ENCODE peak calls at places on chromosomes 1 and 21, in ten cellular contexts. Z is cardiac muscle cell; Q is iPS DF 6.9; D is HCT116; F is cardiac fibroblast; R is left lung; O is Karpas-422; S is CD8-positive, alpha-beta memory T cell; J is GM23338; L is GM06990. K is an unnamed sample.

GRCh38 chr1:228976316-228976715 is 241.0 kb downstream of the RHOU start:
- DNase-seq in Z (no peak), Q (no peak), D (no peak), F (no peak), R (no peak), O (no peak), S (no peak), J (no peak), L (no peak), K (no peak)

GRCh38 chr1:10424034-10424433 is 6.2 kb upstream of the CENPS start:
- DNase-seq in Z (no peak), Q (no peak), D (no peak), F (peak; percentile 68), R (no peak), O (no peak), S (no peak), J (no peak), L (no peak), K (no peak)

GRCh38 chr1:62237950-62238374 is 43.3 kb downstream of the L1TD1 start:
- DNase-seq in Z (peak; percentile 47), Q (no peak), D (no peak), F (no peak), R (no peak), O (no peak), S (no peak), J (no peak), L (no peak), K (no peak)

GRCh38 chr1:100443739-100444571 is 91.6 kb downstream of the CDC14A start:
- DNase-seq in Z (no peak), Q (no peak), D (no peak), F (peak; percentile 51), R (no peak), O (no peak), S (no peak), J (no peak), L (peak; percentile 16), K (no peak)

GRCh38 chr1:93603106-93603505 is 78.5 kb downstream of the BCAR3 start:
- DNase-seq in Z (no peak), Q (no peak), D (no peak), F (no peak), R (no peak), O (no peak), S (no peak), J (no peak), L (no peak), K (no peak)

GRCh38 chr1:11151854-11152612 is 37.1 kb upstream of the ANGPTL7 start:
- DNase-seq in Z (no peak), Q (no peak), D (no peak), F (no peak), R (no peak), O (no peak), S (no peak), J (peak; percentile 23), L (no peak), K (no peak)

GRCh38 chr21:17679002-17679600 is 66.4 kb upstream of the BTG3 start:
- DNase-seq in Z (peak; percentile 75), Q (no peak), D (peak; percentile 37), F (peak; percentile 80), R (no peak), O (peak; percentile 80), S (no peak), J (peak; percentile 76), L (peak; percentile 22), K (peak; percentile 54)

GRCh38 chr21:45939521-45940045 is 42.0 kb upstream of the COL6A1 start:
- DNase-seq in Z (no peak), Q (no peak), D (no peak), F (no peak), R (no peak), O (no peak), S (no peak), J (no peak), L (no peak), K (no peak)

GRCh38 chr21:41673071-41673470 is 93.8 kb downstream of the RIPK4 start:
- DNase-seq in Z (no peak), Q (no peak), D (no peak), F (no peak), R (no peak), O (no peak), S (no peak), J (no peak), L (no peak), K (no peak)

DNA sequence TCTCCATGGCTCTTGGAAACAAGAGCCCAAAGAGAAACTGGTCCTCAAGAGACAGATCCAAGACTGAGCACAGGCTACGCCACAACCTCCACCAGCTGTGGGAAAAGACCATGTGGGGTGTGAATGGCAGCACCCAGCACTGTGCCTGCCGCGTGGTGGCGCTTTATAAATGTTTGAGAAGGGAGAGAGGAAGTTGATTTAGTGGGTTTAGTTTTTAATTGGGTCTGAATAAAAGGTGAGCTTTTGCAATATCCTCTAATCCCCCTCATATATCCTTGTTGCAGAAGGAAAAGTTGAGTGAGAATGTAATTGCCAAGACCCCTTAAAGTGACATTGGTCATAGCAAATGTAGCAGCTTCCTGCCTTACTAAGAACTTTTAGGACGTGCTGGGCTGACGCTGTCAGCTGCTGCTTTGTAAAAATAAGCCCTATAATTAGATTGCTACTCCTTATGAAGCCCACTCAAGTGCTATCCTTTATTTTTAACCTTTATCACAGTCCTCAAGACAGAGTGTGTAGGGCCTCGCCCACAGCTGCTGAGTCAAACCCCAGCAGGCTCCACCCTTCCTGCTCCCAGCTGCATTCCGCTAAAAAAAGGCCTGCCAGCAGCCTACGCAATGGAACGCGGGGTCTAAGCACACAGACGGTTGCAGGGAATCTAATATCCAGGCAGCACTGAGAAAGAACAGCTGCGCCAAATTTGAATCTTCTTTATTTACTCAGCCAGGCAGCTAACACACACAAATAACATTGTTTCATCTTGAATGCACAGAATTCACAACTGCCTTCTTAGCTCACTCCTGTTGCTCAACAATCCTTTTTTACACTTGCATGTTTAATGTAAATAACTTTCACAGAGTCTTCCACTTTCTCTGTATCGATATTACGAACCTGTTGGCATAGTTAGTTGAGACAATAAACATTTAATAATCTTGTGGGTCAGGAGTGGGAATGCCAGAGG is 47.3 kb upstream of the PRDX6 start:
- DNase-seq in Z (peak; percentile 90), Q (no peak), D (peak; percentile 40), F (peak; percentile 97), R (peak; percentile 92), O (peak; percentile 89), S (peak; percentile 38), J (peak; percentile 82), L (no peak), K (peak; percentile 73)
- H3K4me3 ChIP-seq in Z (peak overlapping the region; percentile 14), Q (no peak overlapping the region), D (no peak overlapping the region), F (peak overlapping the region; percentile 27), R (no peak overlapping the region), O (peak overlapping the region; percentile 40), S (no peak overlapping the region), J (peak overlapping the region; percentile 5), L (no peak overlapping the region), K (peak overlapping the region; percentile 4)

GRCh38 chr1:53728196-53728595 is 10.8 kb downstream of the GLIS1 start:
- DNase-seq in Z (no peak), Q (no peak), D (no peak), F (no peak), R (no peak), O (no peak), S (no peak), J (no peak), L (no peak), K (no peak)
- H3K4me3 ChIP-seq in Z (no peak overlapping the region), Q (no peak overlapping the region), D (no peak overlapping the region), F (no peak overlapping the region), R (no peak overlapping the region), O (no peak overlapping the region), S (no peak overlapping the region), J (no peak overlapping the region), L (no peak overlapping the region), K (no peak overlapping the region)

GRCh38 chr1:234601217-234602017 is 8.6 kb downstream of the IRF2BP2 start:
- DNase-seq in Z (no peak), Q (no peak), D (no peak), F (peak; percentile 69), R (no peak), O (peak; percentile 92), S (peak; percentile 32), J (peak; percentile 54), L (peak; percentile 46), K (no peak)

GRCh38 chr1:234597894-234598293 is 12.1 kb downstream of the IRF2BP2 start:
- DNase-seq in Z (no peak), Q (no peak), D (no peak), F (peak; percentile 70), R (no peak), O (peak; percentile 88), S (peak; percentile 41), J (peak; percentile 63), L (no peak), K (no peak)

GRCh38 chr1:234598974-234599616 is 10.9 kb downstream of the IRF2BP2 start:
- DNase-seq in Z (no peak), Q (no peak), D (no peak), F (peak; percentile 72), R (no peak), O (no peak), S (no peak), J (no peak), L (no peak), K (no peak)

GRCh38 chr1:234600418-234601216 is 9.4 kb downstream of the IRF2BP2 start:
- DNase-seq in Z (no peak), Q (no peak), D (peak; percentile 51), F (peak; percentile 77), R (peak; percentile 52), O (peak; percentile 56), S (no peak), J (no peak), L (no peak), K (no peak)

DNA sequence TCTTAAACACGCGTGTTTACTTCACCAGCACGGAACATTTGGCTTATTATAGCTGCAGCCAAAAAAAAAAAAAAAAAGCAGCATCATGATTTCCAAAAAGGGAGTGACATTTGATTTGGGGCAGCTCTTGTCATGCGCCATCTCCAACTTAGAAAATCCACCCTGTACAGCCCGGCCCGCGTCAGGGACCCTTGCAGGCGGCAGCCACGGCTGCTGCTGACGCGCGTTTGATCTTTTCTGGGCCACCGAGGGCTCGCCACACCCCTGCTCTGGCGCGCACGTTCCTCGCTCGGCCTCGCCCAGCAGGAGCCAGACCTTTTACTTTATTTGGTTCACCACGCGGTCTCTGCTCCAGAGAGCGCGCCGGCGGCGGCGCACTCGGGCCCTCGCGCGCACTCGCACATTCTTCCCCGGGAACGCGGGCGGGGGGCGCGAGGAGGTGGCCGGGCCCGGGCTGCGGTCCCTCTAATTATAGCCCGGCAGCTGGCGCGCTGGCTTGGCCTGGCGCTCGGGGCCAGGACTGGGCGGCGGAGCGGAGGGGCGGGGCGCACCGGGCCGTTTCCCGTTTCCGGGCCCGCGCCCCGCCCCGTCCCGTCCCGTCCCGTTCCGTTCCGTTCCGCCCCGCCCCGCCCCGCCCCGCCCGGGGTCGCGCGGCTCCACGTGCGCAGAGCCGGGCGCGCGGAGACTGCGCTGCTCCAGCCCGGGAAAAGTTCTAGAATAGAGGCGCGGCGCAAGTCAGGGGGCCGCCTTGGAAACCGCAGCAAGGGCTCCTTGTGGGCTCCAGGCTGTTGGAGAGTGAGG is 10.2 kb downstream of the IRF2BP2 start:
- DNase-seq in Z (peak; percentile 96), Q (no peak), D (peak; percentile 51), F (peak; percentile 92), R (peak; percentile 86), O (peak; percentile 89), S (peak; percentile 72), J (peak; percentile 89), L (peak; percentile 92), K (no peak)
- H3K4me3 ChIP-seq in Z (peak overlapping the region; percentile 29), Q (peak overlapping the region; percentile 35), D (peak overlapping the region; percentile 45), F (peak overlapping the region; percentile 52), R (peak overlapping the region; percentile 35), O (peak overlapping the region; percentile 73), S (peak overlapping the region; percentile 64), J (peak overlapping the region; percentile 57), L (peak overlapping the region; percentile 57), K (peak overlapping the region; percentile 57)

DNA sequence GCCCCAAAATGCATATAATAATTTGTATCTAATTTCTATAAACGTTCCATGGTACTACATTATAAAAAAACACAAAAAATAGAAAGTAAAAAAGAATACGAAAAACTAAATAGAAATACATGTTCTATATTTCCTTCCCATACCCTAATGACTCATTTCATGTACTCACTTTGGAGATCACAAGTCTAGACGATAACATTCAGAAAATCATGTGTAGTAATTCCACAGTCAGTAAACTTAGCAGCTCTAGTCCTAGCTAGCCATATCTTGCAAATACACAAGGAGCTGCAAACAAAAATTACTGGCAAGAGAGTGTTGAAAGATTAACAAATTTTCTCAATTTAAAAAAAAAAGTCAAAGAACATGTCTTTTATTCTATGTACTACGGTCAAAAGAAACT is 1.4 kb downstream of the GOLPH3L start:
- DNase-seq in Z (no peak), Q (no peak), D (no peak), F (no peak), R (no peak), O (no peak), S (no peak), J (no peak), L (no peak), K (no peak)
- H3K4me3 ChIP-seq in Z (no peak overlapping the region), Q (no peak overlapping the region), D (no peak overlapping the region), F (no peak overlapping the region), R (no peak overlapping the region), O (peak overlapping the region; percentile 36), S (no peak overlapping the region), J (peak overlapping the region; percentile 54), L (no peak overlapping the region), K (no peak overlapping the region)